ENCODE peak calls at places on chromosomes 12 and 14, in six cellular contexts. I is PC-3, M is HFF-Myc, K is tibial artery, T is PC-9, U is left lung. H is an unnamed sample.

GRCh38 chr14:74641581-74641980 is 29.5 kb upstream of the LTBP2 start:
- DNase-seq in K (no peak), I (no peak), T (no peak), M (no peak), U (no peak), H (no peak)

GRCh38 chr14:55131782-55132181 is 2.7 kb downstream of the LGALS3 start:
- DNase-seq in K (no peak), I (peak; percentile 33), U (no peak), M (no peak), T (no peak), H (no peak)

GRCh38 chr14:49893309-49894213 is 679 bp downstream of the ARF6 start:
- DNase-seq in M (no peak), I (peak; percentile 36), U (peak; percentile 92), T (no peak), K (peak; percentile 49), H (no peak)

GRCh38 chr14:105746124-105746514 is 219.7 kb downstream of the TMEM121 start:
- DNase-seq in K (no peak), U (peak; percentile 47), I (no peak), M (no peak), T (no peak), H (no peak)

GRCh38 chr14:88948199-88948598 is 123.7 kb downstream of the TTC8 start:
- DNase-seq in T (no peak), K (no peak), U (no peak), M (no peak), I (no peak), H (no peak)

GRCh38 chr14:73457935-73458218 is 469 bp downstream of the NUMB start:
- DNase-seq in I (no peak), K (peak; percentile 40), M (no peak), T (no peak), U (no peak), H (no peak)

GRCh38 chr12:55996201-55996714 is 818 bp upstream of the SUOX start:
- DNase-seq in T (peak; percentile 57), U (no peak), I (peak; percentile 75), K (peak; percentile 65), M (peak; percentile 40), H (no peak)

GRCh38 chr14:28242895-28243294 is 523.7 kb upstream of the FOXG1 start:
- DNase-seq in K (no peak), I (no peak), M (no peak), U (no peak), T (no peak), H (no peak)

GRCh38 chr14:90644882-90645281 is 171.3 kb downstream of the TTC7B start:
- DNase-seq in K (peak; percentile 41), U (no peak), T (no peak), M (peak; percentile 38), I (no peak), H (no peak)

GRCh38 chr12:78898416-78898815 is 33.8 kb downstream of the SYT1 start:
- DNase-seq in K (no peak), U (no peak), M (no peak), T (no peak), I (no peak), H (peak; percentile 42)

GRCh38 chr14:57656853-57657252 is 163.2 kb upstream of the CCDC198 start:
- DNase-seq in K (no peak), T (no peak), M (no peak), U (no peak), I (no peak), H (no peak)

GRCh38 chr12:1797011-1797901 is 23.1 kb upstream of the LRTM2 start:
- DNase-seq in U (peak; percentile 95), T (no peak), M (no peak), K (no peak), I (no peak), H (no peak)

GRCh38 chr14:89374908-89375307 is 42.1 kb downstream of the FOXN3 start:
- DNase-seq in M (no peak), K (no peak), T (no peak), I (no peak), U (no peak), H (no peak)

GRCh38 chr12:79834712-79835376 is 100.1 kb downstream of the PPP1R12A start:
- DNase-seq in K (no peak), U (no peak), T (no peak), I (no peak), M (no peak), H (no peak)

GRCh38 chr14:48974994-48975393 is 611.2 kb downstream of the RPS29 start:
- DNase-seq in U (no peak), M (no peak), I (no peak), T (no peak), K (no peak), H (no peak)

GRCh38 chr12:127161466-127161865 is 1105.5 kb upstream of the TMEM132C start:
- DNase-seq in K (no peak), U (no peak), M (no peak), T (no peak), I (no peak), H (no peak)

GRCh38 chr14:100748403-100748802 is 21.7 kb downstream of the DLK1 start:
- DNase-seq in I (no peak), M (no peak), T (no peak), U (no peak), K (no peak), H (no peak)

GRCh38 chr14:100748944-100749343 is 22.3 kb downstream of the DLK1 start:
- DNase-seq in T (no peak), M (no peak), K (no peak), I (no peak), U (no peak), H (no peak)

GRCh38 chr14:100747736-100748135 is 21.0 kb downstream of the DLK1 start:
- DNase-seq in M (no peak), K (no peak), U (no peak), I (no peak), T (no peak), H (no peak)

GRCh38 chr14:100750762-100751699 is 24.3 kb downstream of the DLK1 start:
- DNase-seq in K (no peak), M (no peak), I (no peak), T (no peak), U (no peak), H (no peak)

GRCh38 chr14:100749967-100750597 is 23.4 kb downstream of the DLK1 start:
- DNase-seq in T (no peak), K (no peak), M (no peak), U (no peak), I (no peak), H (no peak)
- TF ChIP-seq CTCF in T (no peak), K (no peak), M (no peak), U (no peak), I (no peak), H (no peak)

GRCh38 chr14:21748869-21749303 is 75.3 kb upstream of the OR4E1 start:
- DNase-seq in I (peak; percentile 72), U (no peak), K (no peak), M (no peak), T (peak; percentile 38), H (no peak)

GRCh38 chr14:21749306-21749868 is 75.8 kb upstream of the OR4E1 start:
- DNase-seq in U (no peak), T (no peak), I (no peak), M (no peak), K (no peak), H (no peak)
- H3K4me3 ChIP-seq in U (no peak overlapping the region), T (no peak overlapping the region), I (no peak overlapping the region), M (no peak overlapping the region), K (no peak overlapping the region), H (no peak overlapping the region)

GRCh38 chr12:125454786-125455450 is 389.7 kb downstream of the AACS start:
- DNase-seq in U (no peak), I (no peak), K (no peak), T (no peak), M (no peak), H (no peak)

GRCh38 chr12:125451408-125451807 is 386.2 kb downstream of the AACS start:
- DNase-seq in K (no peak), U (no peak), M (no peak), I (no peak), T (no peak), H (no peak)

GRCh38 chr12:125453751-125454150 is 388.5 kb downstream of the AACS start:
- DNase-seq in K (no peak), T (no peak), I (no peak), M (no peak), U (no peak), H (no peak)

GRCh38 chr12:125455556-125455955 is 390.3 kb downstream of the AACS start:
- DNase-seq in U (no peak), K (no peak), I (no peak), T (no peak), M (no peak), H (no peak)
- TF ChIP-seq CTCF in U (no peak), K (no peak), I (peak; percentile 17), T (no peak), M (no peak), H (peak; percentile 26)

DNA sequence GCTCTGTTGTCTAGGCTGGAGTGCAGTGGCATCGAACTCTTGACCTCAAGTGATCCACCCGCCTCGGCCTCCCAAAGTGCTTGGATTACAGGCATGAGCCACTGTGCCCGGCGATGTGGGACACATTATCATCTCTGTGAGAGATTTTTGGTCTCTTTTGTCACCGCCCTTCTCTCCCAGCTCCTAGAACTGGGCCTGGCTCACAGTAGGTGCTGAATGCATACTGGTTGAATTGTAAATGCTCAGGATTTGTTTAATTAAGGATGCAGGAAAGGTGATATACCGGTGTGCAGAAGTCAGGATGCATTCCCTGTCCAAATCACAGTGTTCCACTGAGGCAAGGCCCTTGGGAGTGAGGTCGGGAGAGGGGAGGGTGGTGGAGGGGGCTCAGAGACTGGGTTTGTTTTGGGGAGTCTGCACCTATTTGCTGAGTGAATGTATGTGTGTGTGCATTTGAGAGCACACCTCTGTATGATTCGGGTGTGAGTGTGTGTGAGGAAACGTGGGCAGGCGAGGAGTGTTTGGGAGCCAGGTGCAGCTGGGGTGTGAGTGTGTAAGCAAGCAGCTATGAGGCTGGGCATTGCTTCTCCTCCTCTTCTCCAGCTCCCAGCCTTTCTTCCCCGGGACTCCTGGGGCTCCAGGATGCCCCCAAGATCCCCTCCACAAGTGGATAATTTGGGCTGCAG is 1.0 kb upstream of the KRT18 start:
- DNase-seq in M (no peak), K (no peak), U (no peak), I (no peak), T (no peak), H (no peak)
- H3K4me3 ChIP-seq in M (peak overlapping the region; percentile 54), K (no peak overlapping the region), U (no peak overlapping the region), I (peak overlapping the region; percentile 94), T (peak overlapping the region; percentile 54), H (no peak overlapping the region)

DNA sequence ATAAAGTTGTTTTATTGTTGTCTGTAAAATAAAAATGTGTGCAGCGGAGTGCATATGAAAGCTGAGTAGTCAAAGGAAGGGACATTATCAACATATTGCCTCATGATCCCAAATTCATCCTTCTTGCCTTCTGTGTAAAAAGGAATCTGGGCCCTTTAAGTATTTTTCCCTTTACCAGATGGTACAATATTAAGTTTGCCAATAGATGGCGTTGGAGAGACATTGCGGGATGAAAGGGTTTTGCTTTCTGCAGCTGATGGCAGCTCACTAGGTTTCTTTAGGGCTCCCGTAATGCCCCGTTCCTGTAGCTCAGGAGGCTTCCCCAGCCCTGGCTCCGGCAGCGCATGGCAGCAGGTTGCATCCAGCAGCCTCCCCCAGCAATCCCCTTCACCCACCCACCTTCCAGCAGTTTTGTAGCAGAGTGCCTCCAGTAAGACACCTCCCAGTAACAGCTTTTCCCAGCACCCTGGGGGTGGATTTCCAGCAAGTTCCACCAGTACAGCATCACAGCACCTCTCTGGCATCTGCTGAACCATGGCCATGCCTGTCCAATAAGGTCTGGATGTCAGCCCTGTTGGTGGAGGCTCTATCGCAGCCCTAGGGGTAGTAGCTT is 354.4 kb downstream of the MED13L start:
- DNase-seq in I (peak; percentile 48), K (no peak), T (peak; percentile 46), M (no peak), U (no peak), H (no peak)
- TF ChIP-seq CTCF in I (peak; percentile 48), K (no peak), T (peak; percentile 70), M (peak; percentile 47), U (no peak), H (peak; percentile 27)

GRCh38 chr12:31973818-31974217 is 14.6 kb downstream of the RESF1 start:
- DNase-seq in K (no peak), M (no peak), U (no peak), I (no peak), T (no peak), H (no peak)
- H3K4me3 ChIP-seq in K (no peak overlapping the region), M (no peak overlapping the region), U (no peak overlapping the region), I (no peak overlapping the region), T (no peak overlapping the region), H (no peak overlapping the region)